ENCODE peak calls at places on chromosomes 12 and 14, in four cellular contexts. L is tibial nerve, M is pancreas, R is left ventricle myocardium inferior. C is an unnamed sample.

GRCh38 chr12:13102481-13103195 is 829 bp downstream of the GSG1 start:
- DNase-seq in L (no peak), M (no peak), R (no peak), C (no peak)

GRCh38 chr14:94307410-94307992 is 14.4 kb upstream of the SERPINA10 start:
- DNase-seq in L (no peak), M (no peak), R (no peak), C (no peak)

GRCh38 chr12:43206396-43206795 is 345.6 kb downstream of the ADAMTS20 start:
- DNase-seq in L (no peak), M (no peak), R (no peak), C (no peak)

GRCh38 chr12:96635844-96636243 is 146.5 kb downstream of the CFAP54 start:
- DNase-seq in L (no peak), M (no peak), R (no peak), C (no peak)

GRCh38 chr14:25120261-25120660 is 70.3 kb upstream of the STXBP6 start:
- DNase-seq in L (no peak), M (no peak), R (no peak), C (no peak)

GRCh38 chr12:131204416-131205311 is 251.0 kb downstream of the ADGRD1 start:
- DNase-seq in L (no peak), M (no peak), R (no peak), C (no peak)

GRCh38 chr14:86626530-86626929 is 1096.6 kb downstream of the FLRT2 start:
- DNase-seq in L (no peak), M (no peak), R (no peak), C (no peak)

GRCh38 chr12:97960741-97961608 is 498.4 kb downstream of the RMST start:
- DNase-seq in L (no peak), M (peak; percentile 51), R (no peak), C (no peak)

GRCh38 chr14:87002831-87003230 is 990.2 kb downstream of the GALC start:
- DNase-seq in L (no peak), M (no peak), R (no peak), C (no peak)

GRCh38 chr14:23359722-23360447 is 5.1 kb downstream of the EFS start:
- DNase-seq in L (no peak), M (no peak), R (no peak), C (no peak)

GRCh38 chr14:99425272-99425681 is 55.4 kb downstream of the SETD3 start:
- DNase-seq in L (no peak), M (peak; percentile 69), R (no peak), C (peak; percentile 87)

GRCh38 chr12:9940370-9940769 is 8.2 kb upstream of the CLEC2A start:
- DNase-seq in L (no peak), M (no peak), R (no peak), C (no peak)

GRCh38 chr12:28938581-28939301 is 210.3 kb upstream of the FAR2 start:
- DNase-seq in L (no peak), M (no peak), R (no peak), C (no peak)

DNA sequence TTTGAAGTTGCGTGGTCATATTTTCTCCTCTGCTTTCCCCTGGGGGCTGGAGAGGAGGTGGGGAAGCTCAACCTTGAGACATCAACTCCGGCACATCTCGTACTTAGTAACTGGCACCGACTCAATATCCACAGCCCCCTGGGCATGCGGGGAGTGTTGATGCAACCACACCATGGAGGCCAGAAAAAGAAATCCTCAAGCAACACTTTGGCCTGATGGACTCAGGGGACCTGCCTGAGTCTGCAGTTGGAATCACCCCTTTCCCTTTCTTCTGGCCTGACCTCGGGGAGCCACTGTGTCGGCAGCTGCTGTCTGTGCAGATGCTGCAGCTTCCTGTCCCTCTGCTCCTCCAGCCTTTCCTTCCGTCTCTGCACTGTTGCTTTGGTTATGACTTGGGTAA is 11.4 kb upstream of the AACS start:
- DNase-seq in L (peak; percentile 24), M (no peak), R (no peak), C (no peak)
- H3K27ac ChIP-seq in L (no peak overlapping the region), M (no peak overlapping the region), R (no peak overlapping the region), C (no peak overlapping the region)

GRCh38 chr12:110763578-110763977 is 20.9 kb upstream of the PPP1CC start:
- DNase-seq in L (no peak), M (no peak), R (no peak), C (no peak)

GRCh38 chr12:110762891-110763290 is 20.2 kb upstream of the PPP1CC start:
- DNase-seq in L (no peak), M (no peak), R (no peak), C (no peak)

GRCh38 chr12:110760204-110760609 is 17.5 kb upstream of the PPP1CC start:
- DNase-seq in L (no peak), M (no peak), R (no peak), C (no peak)

GRCh38 chr12:110756611-110757010 is 13.9 kb upstream of the PPP1CC start:
- DNase-seq in L (no peak), M (no peak), R (no peak), C (no peak)

DNA sequence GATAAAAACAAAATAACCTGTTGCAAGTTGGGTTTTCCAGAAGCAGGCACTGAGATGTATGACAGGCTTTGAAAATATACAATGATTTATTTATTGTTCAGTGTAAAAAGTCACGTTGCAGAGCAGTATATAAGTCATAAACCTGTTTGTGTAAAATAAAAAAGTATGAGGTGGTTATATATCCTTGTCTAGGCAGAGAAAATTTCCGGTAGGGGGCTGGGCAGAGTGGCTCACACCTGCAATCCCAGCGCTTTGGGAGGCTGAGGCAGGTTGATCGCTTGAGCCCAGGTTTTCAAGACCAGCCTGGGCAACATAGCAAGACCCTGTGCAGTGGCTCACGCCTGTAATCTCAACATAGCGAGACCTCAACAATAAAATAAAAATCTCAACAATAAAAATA is 16.2 kb upstream of the PPP1CC start:
- DNase-seq in L (no peak), M (no peak), R (no peak), C (no peak)
- H3K27ac ChIP-seq in L (no peak overlapping the region), M (no peak overlapping the region), R (no peak overlapping the region), C (no peak overlapping the region)

DNA sequence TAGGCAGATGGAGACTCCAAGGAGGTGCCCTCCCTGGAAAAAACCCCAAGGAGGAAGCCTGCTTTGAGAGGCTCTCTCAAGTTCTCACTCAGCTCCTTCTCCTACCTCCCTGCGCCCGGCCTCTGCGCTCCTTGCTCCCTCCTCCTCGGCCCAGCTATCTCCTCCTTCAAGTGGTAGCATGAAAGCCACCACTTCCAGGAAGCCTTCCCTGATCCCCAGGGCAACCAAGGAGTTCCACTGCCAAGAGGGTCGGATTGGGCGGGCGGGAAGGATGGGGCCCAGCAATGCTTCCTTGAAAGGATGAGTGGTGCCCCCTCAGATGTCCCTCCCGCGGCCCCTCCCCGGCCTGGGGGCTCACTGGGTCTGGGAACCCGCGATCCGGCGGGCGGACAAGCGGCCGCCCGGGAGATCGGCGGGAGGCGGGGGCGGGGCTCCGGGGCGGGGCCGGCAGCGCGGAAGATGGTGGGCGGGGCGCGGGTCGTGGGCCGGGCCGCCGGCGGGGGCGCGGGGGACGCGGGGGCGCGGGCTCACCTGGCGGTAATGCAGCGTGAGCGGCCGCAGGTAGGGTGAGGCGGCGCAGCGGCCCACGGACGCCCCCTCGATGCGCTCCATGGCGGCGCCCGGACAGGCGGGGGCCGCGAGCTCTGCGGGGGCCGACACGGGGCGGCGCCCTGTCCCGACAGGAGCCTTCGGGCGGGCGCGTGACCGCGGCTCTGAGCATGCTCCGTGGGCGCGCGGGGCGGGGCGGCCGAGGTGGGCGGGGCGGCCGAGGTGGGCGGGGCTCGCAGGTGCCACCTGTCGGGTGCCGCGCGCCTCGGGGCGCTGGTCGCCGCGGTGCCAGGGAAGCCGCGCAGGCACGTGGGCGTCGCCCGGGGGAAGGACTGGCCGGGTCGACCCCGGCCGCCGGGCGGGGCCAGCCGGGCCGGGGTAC is at the start of gene NUDT14:
- DNase-seq in L (no peak), M (peak; percentile 95), R (peak; percentile 66), C (peak; percentile 94)
- H3K27ac ChIP-seq in L (no peak within 1 kb of the TSS), M (peak within 1 kb of the TSS; percentile 22), R (peak within 1 kb of the TSS; percentile 73), C (peak within 1 kb of the TSS; percentile 44)

GRCh38 chr12:99045158-99045557 is 400.1 kb downstream of the APAF1 start:
- DNase-seq in L (no peak), M (no peak), R (no peak), C (no peak)
- H3K27ac ChIP-seq in L (no peak overlapping the region), M (no peak overlapping the region), R (no peak overlapping the region), C (no peak overlapping the region)

GRCh38 chr12:53493610-53494391 is 5.5 kb downstream of the MAP3K12 start:
- DNase-seq in L (no peak), M (no peak), R (no peak), C (no peak)
- H3K27ac ChIP-seq in L (peak overlapping the region; percentile 69), M (peak overlapping the region; percentile 82), R (peak overlapping the region; percentile 83), C (peak overlapping the region; percentile 86)

DNA sequence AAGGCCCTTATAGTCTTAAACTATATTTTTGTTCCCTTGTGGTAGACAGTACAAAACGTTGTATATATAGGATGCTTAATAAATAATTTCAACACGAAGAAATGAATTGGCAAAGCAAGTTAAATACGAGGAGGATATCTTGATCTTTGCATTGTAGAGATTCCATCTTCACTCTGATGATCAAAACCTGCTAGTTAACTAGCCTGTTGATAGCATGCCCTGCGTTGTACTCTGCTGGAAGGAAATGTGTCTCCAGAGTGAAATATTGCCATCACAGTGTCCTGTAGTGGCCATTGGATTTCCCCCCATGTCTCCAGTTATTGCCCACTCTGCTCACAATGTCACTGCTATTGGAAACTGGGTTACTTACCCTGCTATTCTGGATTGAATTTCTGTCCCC is 109.5 kb downstream of the PLEKHA5 start:
- DNase-seq in L (no peak), M (no peak), R (no peak), C (no peak)
- H3K27ac ChIP-seq in L (no peak overlapping the region), M (no peak overlapping the region), R (peak overlapping the region; percentile 82), C (no peak overlapping the region)

C was measured in left lung.